ENCODE peak calls at places on chromosomes 12 and 14, in four cellular contexts. N, L, G and Q are unnamed samples.
A peak's percentile ranks its signal among the peaks of the same experiment; 100 is the strongest.

GRCh38 chr14:61860294-61860918 is 98.2 kb downstream of the SNAPC1 start:
- DNase-seq in L (peak; percentile 24), G (peak; percentile 47), N (peak; percentile 23), Q (peak; percentile 36)

GRCh38 chr14:105855893-105856675 is 329.7 kb downstream of the TMEM121 start:
- DNase-seq in G (no peak), N (no peak), L (no peak), Q (peak; percentile 17)

GRCh38 chr14:105271224-105271890 is 23.0 kb downstream of the BTBD6 start:
- DNase-seq in N (no peak), G (no peak), L (no peak), Q (no peak)

GRCh38 chr12:725076-725475 is 27.3 kb upstream of the WNK1 start:
- DNase-seq in L (no peak), G (no peak), N (no peak), Q (no peak)

GRCh38 chr12:98418357-98419075 is 96.9 kb upstream of the TMPO start:
- DNase-seq in G (no peak), N (no peak), L (no peak), Q (peak; percentile 85)

GRCh38 chr12:123131879-123132402 is 18.9 kb downstream of the PITPNM2 start:
- DNase-seq in N (no peak), G (no peak), L (peak; percentile 100), Q (peak; percentile 53)

GRCh38 chr12:2783936-2784600 is 10.7 kb upstream of the FKBP4 start:
- DNase-seq in N (peak; percentile 23), G (peak; percentile 32), L (peak; percentile 30), Q (peak; percentile 87)

GRCh38 chr12:2061402-2061801 is 8.6 kb downstream of the CACNA1C start:
- DNase-seq in L (no peak), G (no peak), N (no peak), Q (peak; percentile 68)

GRCh38 chr14:69037790-69038448 is 58.8 kb upstream of the ACTN1 start:
- DNase-seq in G (no peak), N (no peak), L (no peak), Q (no peak)

GRCh38 chr14:25178255-25178654 is 128.3 kb upstream of the STXBP6 start:
- DNase-seq in L (no peak), N (no peak), G (no peak), Q (no peak)

GRCh38 chr12:65891987-65892481 is 67.8 kb downstream of the HMGA2 start:
- DNase-seq in N (peak; percentile 80), L (no peak), G (no peak), Q (peak; percentile 76)

GRCh38 chr14:22549981-22550670 is 38.9 kb downstream of the DAD1 start:
- DNase-seq in N (no peak), L (no peak), G (peak; percentile 49), Q (no peak)